ENCODE peak calls at places on chromosome 6, in six cellular contexts. J is NCI-H1694, R is nucleus accumbens, L is GM04503, Z is RPMI8226, X is upper lobe of left lung. Y is an unnamed sample.

GRCh38 chr6:30061766-30062458 is 847 bp downstream of the POLR1H start:
- DNase-seq in J (no peak), R (peak), L (no peak), Z (peak), X (peak), Y (no peak)

GRCh38 chr6:8814440-8815000 is 379.2 kb upstream of the SLC35B3 start:
- DNase-seq in J (no peak), R (no peak), L (no peak), Z (no peak), X (no peak), Y (no peak)

GRCh38 chr6:122947355-122947754 is 48.7 kb upstream of the CLVS2 start:
- DNase-seq in J (no peak), R (no peak), L (no peak), Z (no peak), X (no peak), Y (no peak)

GRCh38 chr6:146881228-146882181 is 282.7 kb downstream of the ADGB start:
- DNase-seq in J (no peak), R (no peak), L (no peak), Z (no peak), X (no peak), Y (no peak)

GRCh38 chr6:69796081-69796626 is 656 bp downstream of the LMBRD1 start:
- DNase-seq in J (peak), R (no peak), L (no peak), Z (peak), X (peak), Y (no peak)

GRCh38 chr6:56962451-56962850 is 7.5 kb downstream of the BEND6 start:
- DNase-seq in J (no peak), R (no peak), L (no peak), Z (no peak), X (no peak), Y (no peak)

GRCh38 chr6:15423286-15423957 is 177.6 kb downstream of the JARID2 start:
- DNase-seq in J (no peak), R (no peak), L (no peak), Z (no peak), X (no peak), Y (no peak)

GRCh38 chr6:159939591-159940016 is 29.3 kb upstream of the IGF2R start:
- DNase-seq in J (no peak), R (no peak), L (no peak), Z (no peak), X (no peak), Y (no peak)

GRCh38 chr6:73085362-73085975 is 139.8 kb downstream of the KHDC1L start:
- DNase-seq in J (no peak), R (no peak), L (no peak), Z (no peak), X (no peak), Y (no peak)

GRCh38 chr6:134584809-134585528 is 267.1 kb upstream of the SGK1 start:
- DNase-seq in J (no peak), R (no peak), L (no peak), Z (no peak), X (no peak), Y (no peak)

GRCh38 chr6:163383912-163384311 is 30.6 kb upstream of the QKI start:
- DNase-seq in J (no peak), R (no peak), L (no peak), Z (no peak), X (no peak), Y (no peak)

GRCh38 chr6:100433726-100434435 is 30.8 kb downstream of the SIM1 start:
- DNase-seq in J (no peak), R (no peak), L (no peak), Z (no peak), X (no peak), Y (no peak)